ENCODE peak calls at places on chromosome 9, in nine cellular contexts. U, K, V, Y, G, N, E, O and Z are unnamed samples.

GRCh38 chr9:127163409-127163808 is 41.0 kb upstream of the ANGPTL2 start:
- DNase-seq in U (no peak), K (no peak), V (no peak), Y (no peak), G (no peak), N (no peak), E (peak), O (no peak), Z (no peak)

GRCh38 chr9:91786132-91786896 is 163.7 kb downstream of the ROR2 start:
- DNase-seq in U (no peak), K (no peak), V (peak), Y (no peak), G (no peak), N (no peak), E (no peak), O (no peak), Z (no peak)

GRCh38 chr9:97293207-97293721 is 14.2 kb upstream of the CCDC180 start:
- DNase-seq in U (peak), K (peak), V (no peak), Y (peak), G (no peak), N (no peak), E (peak), O (no peak), Z (no peak)

GRCh38 chr9:113973226-113973625 is 97.1 kb downstream of the ZNF618 start:
- DNase-seq in U (no peak), K (no peak), V (no peak), Y (no peak), G (no peak), N (no peak), E (no peak), O (no peak), Z (no peak)

GRCh38 chr9:120402741-120403542 is 177.0 kb downstream of the CDK5RAP2 start:
- DNase-seq in U (no peak), K (no peak), V (peak), Y (no peak), G (no peak), N (no peak), E (peak), O (no peak), Z (no peak)

GRCh38 chr9:130459151-130459550 is 14.4 kb downstream of the ASS1 start:
- DNase-seq in U (no peak), K (no peak), V (no peak), Y (no peak), G (no peak), N (no peak), E (peak), O (no peak), Z (no peak)

GRCh38 chr9:12880406-12881016 is 105.7 kb downstream of the LURAP1L start:
- DNase-seq in U (no peak), K (no peak), V (no peak), Y (no peak), G (no peak), N (no peak), E (peak), O (no peak), Z (peak)

GRCh38 chr9:19495186-19496028 is 86.6 kb downstream of the ACER2 start:
- DNase-seq in U (no peak), K (no peak), V (no peak), Y (peak), G (peak), N (no peak), E (no peak), O (no peak), Z (no peak)

GRCh38 chr9:127449332-127449966 is 1.8 kb downstream of the RPL12 start:
- DNase-seq in U (no peak), K (no peak), V (no peak), Y (no peak), G (no peak), N (no peak), E (no peak), O (no peak), Z (no peak)

GRCh38 chr9:114845373-114845772 is 39.5 kb upstream of the TNFSF15 start:
- DNase-seq in U (no peak), K (no peak), V (no peak), Y (no peak), G (no peak), N (no peak), E (no peak), O (no peak), Z (no peak)

GRCh38 chr9:88007291-88007650 is 32.9 kb upstream of the CDK20 start:
- DNase-seq in U (no peak), K (no peak), V (no peak), Y (no peak), G (no peak), N (no peak), E (no peak), O (no peak), Z (no peak)

GRCh38 chr9:15293727-15294405 is 13.2 kb downstream of the TTC39B start:
- DNase-seq in U (no peak), K (no peak), V (no peak), Y (no peak), G (no peak), N (no peak), E (no peak), O (no peak), Z (no peak)

GRCh38 chr9:92196909-92197308 is 81.7 kb upstream of the SPTLC1 start:
- DNase-seq in U (no peak), K (no peak), V (no peak), Y (no peak), G (no peak), N (no peak), E (peak), O (no peak), Z (peak)

GRCh38 chr9:22469928-22470544 is 23.4 kb downstream of the DMRTA1 start:
- DNase-seq in U (no peak), K (no peak), V (no peak), Y (peak), G (peak), N (peak), E (peak), O (peak), Z (no peak)

GRCh38 chr9:6106576-6107339 is 91.3 kb upstream of the RANBP6 start:
- DNase-seq in U (no peak), K (no peak), V (no peak), Y (peak), G (peak), N (peak), E (peak), O (peak), Z (no peak)

GRCh38 chr9:14277761-14278160 is 36.2 kb downstream of the NFIB start:
- DNase-seq in U (no peak), K (no peak), V (no peak), Y (no peak), G (no peak), N (no peak), E (no peak), O (no peak), Z (no peak)

GRCh38 chr9:4293293-4293931 is 6.5 kb downstream of the GLIS3 start:
- DNase-seq in U (no peak), K (peak), V (no peak), Y (no peak), G (no peak), N (peak), E (peak), O (no peak), Z (peak)

GRCh38 chr9:111961011-111961410 is 64.4 kb downstream of the UGCG start:
- DNase-seq in U (no peak), K (no peak), V (no peak), Y (no peak), G (no peak), N (no peak), E (peak), O (no peak), Z (no peak)

GRCh38 chr9:125172351-125172750 is 17.3 kb downstream of the PPP6C start:
- DNase-seq in U (no peak), K (no peak), V (no peak), Y (no peak), G (no peak), N (no peak), E (no peak), O (no peak), Z (peak)

GRCh38 chr9:1708215-1708614 is 306.9 kb upstream of the SMARCA2 start:
- DNase-seq in U (no peak), K (no peak), V (no peak), Y (no peak), G (no peak), N (no peak), E (no peak), O (no peak), Z (no peak)

GRCh38 chr9:95171001-95171400 is 146.5 kb downstream of the FANCC start:
- DNase-seq in U (no peak), K (no peak), V (no peak), Y (peak), G (no peak), N (no peak), E (peak), O (no peak), Z (no peak)

GRCh38 chr9:13614060-13614459 is 334.6 kb upstream of the MPDZ start:
- DNase-seq in U (no peak), K (no peak), V (no peak), Y (no peak), G (no peak), N (no peak), E (no peak), O (no peak), Z (no peak)

DNA sequence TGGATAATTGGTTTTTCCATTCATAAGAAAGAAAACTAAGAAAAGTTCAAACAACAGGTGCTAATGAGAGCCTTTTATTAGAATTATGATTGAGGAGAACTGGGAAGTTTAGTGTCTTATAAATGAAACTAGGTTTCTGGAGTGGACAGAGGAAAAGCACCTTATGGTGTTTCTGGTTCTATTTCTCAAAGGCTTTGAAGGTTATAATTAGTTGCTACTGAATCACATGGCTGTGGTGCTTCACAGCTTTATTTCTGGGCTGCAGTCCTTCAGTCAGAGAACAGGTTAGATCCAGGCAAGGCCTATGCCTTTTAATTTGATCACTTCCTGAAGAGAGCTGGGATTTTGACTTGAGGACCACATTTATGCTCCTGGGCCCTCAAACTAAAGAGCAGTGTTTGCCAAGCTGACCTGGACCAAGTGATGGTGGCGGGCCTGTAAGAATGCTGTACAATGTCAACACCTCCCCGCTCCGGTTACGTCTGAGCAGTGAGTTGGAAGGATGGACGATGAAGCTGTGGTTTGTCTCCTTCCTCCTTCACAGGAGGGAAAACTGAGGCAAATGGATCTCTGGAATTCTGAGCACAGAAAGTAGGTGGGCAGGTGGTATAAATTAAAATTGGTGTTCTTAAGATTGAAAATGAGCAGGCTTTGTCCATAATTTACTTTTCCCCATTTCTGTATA is 56.0 kb downstream of the ZNF462 start:
- DNase-seq in U (no peak), K (no peak), V (no peak), Y (no peak), G (no peak), N (no peak), E (no peak), O (no peak), Z (no peak)
- H3K4me3 ChIP-seq in U (no peak), K (no peak), V (no peak), Y (no peak), G (no peak), N (no peak), E (no peak), O (no peak), Z (no peak)

DNA sequence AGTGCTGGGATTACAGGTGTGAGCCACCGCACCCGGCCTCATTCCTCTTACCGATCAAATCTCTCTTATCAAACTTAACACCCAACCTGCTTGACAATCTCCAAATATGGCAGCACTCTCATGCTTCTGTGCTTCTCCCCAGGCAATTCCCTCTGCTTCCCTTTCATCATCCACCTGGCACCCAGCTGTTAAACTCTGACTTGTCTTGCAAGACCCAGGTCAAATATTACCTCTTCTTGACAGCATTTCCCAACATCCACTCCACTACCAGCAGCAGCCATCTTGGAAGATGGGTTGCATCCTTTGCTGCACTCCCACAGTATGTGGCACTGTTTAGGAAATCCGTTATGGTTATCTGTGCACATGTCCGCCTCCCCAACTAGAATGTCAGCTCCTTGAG is 113.6 kb downstream of the ACTL7B start:
- DNase-seq in U (no peak), K (no peak), V (no peak), Y (no peak), G (no peak), N (no peak), E (no peak), O (no peak), Z (no peak)
- H3K4me3 ChIP-seq in U (no peak), K (no peak), V (no peak), Y (no peak), G (no peak), N (no peak), E (no peak), O (no peak), Z (no peak)

GRCh38 chr9:132881826-132882225 is 3.1 kb downstream of the SPACA9 start:
- DNase-seq in U (no peak), K (no peak), V (no peak), Y (no peak), G (no peak), N (no peak), E (no peak), O (no peak), Z (no peak)
- H3K4me3 ChIP-seq in U (no peak), K (no peak), V (no peak), Y (no peak), G (no peak), N (no peak), E (no peak), O (peak), Z (no peak)

GRCh38 chr9:133535285-133535877 is 877 bp downstream of the ADAMTSL2 start:
- DNase-seq in U (no peak), K (no peak), V (no peak), Y (no peak), G (no peak), N (no peak), E (no peak), O (no peak), Z (no peak)
- H3K4me3 ChIP-seq in U (peak), K (peak), V (peak), Y (peak), G (no peak), N (no peak), E (no peak), O (no peak), Z (no peak)

GRCh38 chr9:32707326-32707725 is 71.9 kb upstream of the TAF1L start:
- DNase-seq in U (no peak), K (no peak), V (no peak), Y (no peak), G (no peak), N (no peak), E (peak), O (no peak), Z (no peak)
- H3K4me3 ChIP-seq in U (no peak), K (no peak), V (no peak), Y (no peak), G (no peak), N (no peak), E (no peak), O (no peak), Z (no peak)

GRCh38 chr9:123846966-123847365 is 83.0 kb downstream of the DENND1A start:
- DNase-seq in U (no peak), K (no peak), V (no peak), Y (no peak), G (no peak), N (no peak), E (no peak), O (no peak), Z (no peak)
- H3K4me3 ChIP-seq in U (no peak), K (no peak), V (no peak), Y (no peak), G (no peak), N (no peak), E (no peak), O (no peak), Z (no peak)

GRCh38 chr9:122129969-122130368 is 29.6 kb downstream of the NDUFA8 start:
- DNase-seq in U (no peak), K (no peak), V (no peak), Y (no peak), G (no peak), N (no peak), E (no peak), O (no peak), Z (no peak)

GRCh38 chr9:122132539-122132938 is 27.0 kb downstream of the NDUFA8 start:
- DNase-seq in U (no peak), K (no peak), V (peak), Y (no peak), G (no peak), N (no peak), E (no peak), O (no peak), Z (no peak)

GRCh38 chr9:122130837-122131236 is 28.7 kb downstream of the NDUFA8 start:
- DNase-seq in U (no peak), K (no peak), V (no peak), Y (no peak), G (no peak), N (no peak), E (no peak), O (no peak), Z (no peak)

GRCh38 chr9:122133263-122133983 is 26.2 kb downstream of the NDUFA8 start:
- DNase-seq in U (peak), K (no peak), V (peak), Y (peak), G (no peak), N (no peak), E (no peak), O (no peak), Z (no peak)

DNA sequence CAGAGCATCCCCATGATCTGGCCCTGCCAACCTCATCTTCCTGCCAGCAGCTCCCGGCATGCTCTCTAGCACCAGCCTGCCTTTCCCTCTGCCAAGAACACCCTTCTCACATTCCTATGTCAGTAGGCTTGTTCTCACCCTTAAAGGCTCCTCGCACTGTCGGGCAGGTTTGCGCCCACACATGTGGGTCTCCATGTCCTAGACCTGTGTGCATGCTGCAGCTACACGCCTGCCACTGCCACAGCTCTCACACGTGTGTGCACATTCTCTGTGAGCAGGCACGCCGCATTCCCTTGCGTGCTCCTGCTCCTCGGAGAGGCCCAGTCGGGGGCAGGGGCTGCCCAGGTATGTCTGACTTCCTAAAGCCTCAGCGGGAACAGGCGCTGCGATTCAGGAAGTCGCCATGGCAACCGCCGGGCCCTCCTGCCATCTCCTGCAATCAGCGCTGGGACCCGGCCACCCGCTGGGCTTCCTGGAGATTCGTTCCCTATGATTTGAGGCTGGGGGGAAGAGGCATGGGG is 28.1 kb downstream of the NDUFA8 start:
- DNase-seq in U (peak), K (no peak), V (peak), Y (peak), G (no peak), N (peak), E (no peak), O (no peak), Z (no peak)
- H3K4me3 ChIP-seq in U (peak), K (no peak), V (no peak), Y (peak), G (no peak), N (no peak), E (no peak), O (peak), Z (no peak)

GRCh38 chr9:129383005-129383414 is 204.9 kb upstream of the IER5L start:
- DNase-seq in U (peak), K (peak), V (peak), Y (peak), G (peak), N (no peak), E (no peak), O (no peak), Z (no peak)
- H3K4me3 ChIP-seq in U (peak), K (peak), V (peak), Y (peak), G (peak), N (peak), E (no peak), O (no peak), Z (peak)

GRCh38 chr9:134933076-134933659 is 15.5 kb upstream of the FCN1 start:
- DNase-seq in U (peak), K (no peak), V (no peak), Y (no peak), G (no peak), N (no peak), E (no peak), O (no peak), Z (no peak)
- H3K4me3 ChIP-seq in U (no peak), K (no peak), V (no peak), Y (no peak), G (no peak), N (no peak), E (no peak), O (no peak), Z (no peak)

GRCh38 chr9:272251-273213 is 57.9 kb downstream of the DOCK8 start:
- DNase-seq in U (no peak), K (no peak), V (no peak), Y (no peak), G (no peak), N (no peak), E (no peak), O (no peak), Z (no peak)
- H3K4me3 ChIP-seq in U (no peak), K (no peak), V (no peak), Y (no peak), G (no peak), N (no peak), E (no peak), O (no peak), Z (no peak)